ENCODE peak calls at places on chromosomes 13 and 19, in eight cellular contexts. One of them, this sample, is unnamed.

GRCh38 chr19:31139871-31140505 is 209.2 kb downstream of the TSHZ3 start:
- DNase-seq in NCI-H774: no peak
- DNase-seq in amygdala: no peak
- DNase-seq in LHCN-M2: peak; percentile 84
- DNase-seq in T-helper 2 cell: no peak
- DNase-seq in activated T-cell treated with anti-CD3 and anti-CD28 coated beads for 1 hour: no peak
- DNase-seq in iPS-NIHi11: no peak
- DNase-seq in iPS DF 19.7: no peak
- DNase-seq in this sample: no peak

GRCh38 chr19:36113895-36114762 is 546 bp downstream of the POLR2I start:
- DNase-seq in NCI-H774: no peak
- DNase-seq in amygdala: no peak
- DNase-seq in LHCN-M2: peak; percentile 75
- DNase-seq in T-helper 2 cell: peak; percentile 41
- DNase-seq in activated T-cell treated with anti-CD3 and anti-CD28 coated beads for 1 hour: no peak
- DNase-seq in iPS-NIHi11: no peak
- DNase-seq in iPS DF 19.7: no peak
- DNase-seq in this sample: no peak

GRCh38 chr19:4722671-4723464 is 774 bp downstream of the DPP9 start:
- DNase-seq in NCI-H774: no peak
- DNase-seq in amygdala: no peak
- DNase-seq in LHCN-M2: peak; percentile 74
- DNase-seq in T-helper 2 cell: peak; percentile 67
- DNase-seq in activated T-cell treated with anti-CD3 and anti-CD28 coated beads for 1 hour: no peak
- DNase-seq in iPS-NIHi11: peak; percentile 3
- DNase-seq in iPS DF 19.7: no peak
- DNase-seq in this sample: no peak

GRCh38 chr13:90783273-90783672 is 564.2 kb upstream of the MIR17HG start:
- DNase-seq in NCI-H774: no peak
- DNase-seq in amygdala: no peak
- DNase-seq in LHCN-M2: no peak
- DNase-seq in T-helper 2 cell: no peak
- DNase-seq in activated T-cell treated with anti-CD3 and anti-CD28 coated beads for 1 hour: no peak
- DNase-seq in iPS-NIHi11: no peak
- DNase-seq in iPS DF 19.7: no peak
- DNase-seq in this sample: no peak

GRCh38 chr19:41882568-41883462 is at the start of gene ARHGEF1:
- DNase-seq in NCI-H774: no peak
- DNase-seq in amygdala: no peak
- DNase-seq in LHCN-M2: no peak
- DNase-seq in T-helper 2 cell: peak; percentile 77
- DNase-seq in activated T-cell treated with anti-CD3 and anti-CD28 coated beads for 1 hour: peak; percentile 53
- DNase-seq in iPS-NIHi11: peak; percentile 83
- DNase-seq in iPS DF 19.7: no peak
- DNase-seq in this sample: peak; percentile 32

GRCh38 chr13:74629985-74630384 is 495.8 kb upstream of the KLF12 start:
- DNase-seq in NCI-H774: no peak
- DNase-seq in amygdala: no peak
- DNase-seq in LHCN-M2: no peak
- DNase-seq in T-helper 2 cell: no peak
- DNase-seq in activated T-cell treated with anti-CD3 and anti-CD28 coated beads for 1 hour: no peak
- DNase-seq in iPS-NIHi11: no peak
- DNase-seq in iPS DF 19.7: no peak
- DNase-seq in this sample: no peak

GRCh38 chr13:81275666-81276258 is 934.8 kb upstream of the SPRY2 start:
- DNase-seq in NCI-H774: no peak
- DNase-seq in amygdala: no peak
- DNase-seq in LHCN-M2: no peak
- DNase-seq in T-helper 2 cell: no peak
- DNase-seq in activated T-cell treated with anti-CD3 and anti-CD28 coated beads for 1 hour: no peak
- DNase-seq in iPS-NIHi11: no peak
- DNase-seq in iPS DF 19.7: no peak
- DNase-seq in this sample: no peak

GRCh38 chr13:106513025-106513424 is 22.4 kb downstream of the EFNB2 start:
- DNase-seq in NCI-H774: no peak
- DNase-seq in amygdala: no peak
- DNase-seq in LHCN-M2: peak; percentile 49
- DNase-seq in T-helper 2 cell: no peak
- DNase-seq in activated T-cell treated with anti-CD3 and anti-CD28 coated beads for 1 hour: no peak
- DNase-seq in iPS-NIHi11: no peak
- DNase-seq in iPS DF 19.7: no peak
- DNase-seq in this sample: no peak

GRCh38 chr13:86731987-86732386 is 932.8 kb upstream of the SLITRK6 start:
- DNase-seq in NCI-H774: no peak
- DNase-seq in amygdala: no peak
- DNase-seq in LHCN-M2: no peak
- DNase-seq in T-helper 2 cell: no peak
- DNase-seq in activated T-cell treated with anti-CD3 and anti-CD28 coated beads for 1 hour: no peak
- DNase-seq in iPS-NIHi11: no peak
- DNase-seq in iPS DF 19.7: no peak
- DNase-seq in this sample: no peak

GRCh38 chr13:30340367-30341184 is 33.2 kb upstream of the KATNAL1 start:
- DNase-seq in NCI-H774: no peak
- DNase-seq in amygdala: no peak
- DNase-seq in LHCN-M2: peak; percentile 72
- DNase-seq in T-helper 2 cell: no peak
- DNase-seq in activated T-cell treated with anti-CD3 and anti-CD28 coated beads for 1 hour: no peak
- DNase-seq in iPS-NIHi11: no peak
- DNase-seq in iPS DF 19.7: no peak
- DNase-seq in this sample: no peak

GRCh38 chr13:64855506-64855905 is 2374.6 kb downstream of the PCDH9 start:
- DNase-seq in NCI-H774: no peak
- DNase-seq in amygdala: no peak
- DNase-seq in LHCN-M2: peak; percentile 1
- DNase-seq in T-helper 2 cell: no peak
- DNase-seq in activated T-cell treated with anti-CD3 and anti-CD28 coated beads for 1 hour: no peak
- DNase-seq in iPS-NIHi11: no peak
- DNase-seq in iPS DF 19.7: no peak
- DNase-seq in this sample: no peak

GRCh38 chr13:72586519-72586918 is 140.9 kb downstream of the MZT1 start:
- DNase-seq in NCI-H774: no peak
- DNase-seq in amygdala: no peak
- DNase-seq in LHCN-M2: no peak
- DNase-seq in T-helper 2 cell: no peak
- DNase-seq in activated T-cell treated with anti-CD3 and anti-CD28 coated beads for 1 hour: no peak
- DNase-seq in iPS-NIHi11: no peak
- DNase-seq in iPS DF 19.7: no peak
- DNase-seq in this sample: no peak

GRCh38 chr13:75391432-75392100 is 90.4 kb downstream of the TBC1D4 start:
- DNase-seq in NCI-H774: no peak
- DNase-seq in amygdala: no peak
- DNase-seq in LHCN-M2: no peak
- DNase-seq in T-helper 2 cell: no peak
- DNase-seq in activated T-cell treated with anti-CD3 and anti-CD28 coated beads for 1 hour: no peak
- DNase-seq in iPS-NIHi11: no peak
- DNase-seq in iPS DF 19.7: no peak
- DNase-seq in this sample: no peak

GRCh38 chr13:53422415-53422814 is 393.8 kb downstream of the OLFM4 start:
- DNase-seq in NCI-H774: no peak
- DNase-seq in amygdala: no peak
- DNase-seq in LHCN-M2: no peak
- DNase-seq in T-helper 2 cell: no peak
- DNase-seq in activated T-cell treated with anti-CD3 and anti-CD28 coated beads for 1 hour: no peak
- DNase-seq in iPS-NIHi11: no peak
- DNase-seq in iPS DF 19.7: no peak
- DNase-seq in this sample: no peak

GRCh38 chr13:46855166-46855565 is 41.7 kb downstream of the HTR2A start:
- DNase-seq in NCI-H774: no peak
- DNase-seq in amygdala: no peak
- DNase-seq in LHCN-M2: no peak
- DNase-seq in T-helper 2 cell: no peak
- DNase-seq in activated T-cell treated with anti-CD3 and anti-CD28 coated beads for 1 hour: no peak
- DNase-seq in iPS-NIHi11: no peak
- DNase-seq in iPS DF 19.7: no peak
- DNase-seq in this sample: no peak

GRCh38 chr19:21691656-21692055 is 75.7 kb downstream of the ZNF100 start:
- DNase-seq in NCI-H774: no peak
- DNase-seq in amygdala: no peak
- DNase-seq in LHCN-M2: no peak
- DNase-seq in T-helper 2 cell: no peak
- DNase-seq in activated T-cell treated with anti-CD3 and anti-CD28 coated beads for 1 hour: no peak
- DNase-seq in iPS-NIHi11: no peak
- DNase-seq in iPS DF 19.7: no peak
- DNase-seq in this sample: no peak

GRCh38 chr13:32205426-32206096 is 109.6 kb downstream of the ZAR1L start:
- DNase-seq in NCI-H774: no peak
- DNase-seq in amygdala: no peak
- DNase-seq in LHCN-M2: no peak
- DNase-seq in T-helper 2 cell: no peak
- DNase-seq in activated T-cell treated with anti-CD3 and anti-CD28 coated beads for 1 hour: no peak
- DNase-seq in iPS-NIHi11: no peak
- DNase-seq in iPS DF 19.7: no peak
- DNase-seq in this sample: no peak

GRCh38 chr19:374183-374885 is 29.7 kb upstream of the MIER2 start:
- DNase-seq in NCI-H774: peak; percentile 36
- DNase-seq in amygdala: no peak
- DNase-seq in LHCN-M2: no peak
- DNase-seq in T-helper 2 cell: no peak
- DNase-seq in activated T-cell treated with anti-CD3 and anti-CD28 coated beads for 1 hour: no peak
- DNase-seq in iPS-NIHi11: no peak
- DNase-seq in iPS DF 19.7: no peak
- DNase-seq in this sample: no peak

GRCh38 chr13:108963846-108964600 is 334.6 kb downstream of the MYO16 start:
- DNase-seq in NCI-H774: no peak
- DNase-seq in amygdala: no peak
- DNase-seq in LHCN-M2: no peak
- DNase-seq in T-helper 2 cell: no peak
- DNase-seq in activated T-cell treated with anti-CD3 and anti-CD28 coated beads for 1 hour: no peak
- DNase-seq in iPS-NIHi11: no peak
- DNase-seq in iPS DF 19.7: no peak
- DNase-seq in this sample: no peak

GRCh38 chr13:113491418-113491883 is 940 bp upstream of the DCUN1D2 start:
- DNase-seq in NCI-H774: peak; percentile 65
- DNase-seq in amygdala: no peak
- DNase-seq in LHCN-M2: peak; percentile 28
- DNase-seq in T-helper 2 cell: no peak
- DNase-seq in activated T-cell treated with anti-CD3 and anti-CD28 coated beads for 1 hour: no peak
- DNase-seq in iPS-NIHi11: no peak
- DNase-seq in iPS DF 19.7: no peak
- DNase-seq in this sample: no peak

GRCh38 chr19:56899943-56900342 is 59.4 kb upstream of the PEG3 start:
- DNase-seq in NCI-H774: no peak
- DNase-seq in amygdala: no peak
- DNase-seq in LHCN-M2: no peak
- DNase-seq in T-helper 2 cell: no peak
- DNase-seq in activated T-cell treated with anti-CD3 and anti-CD28 coated beads for 1 hour: no peak
- DNase-seq in iPS-NIHi11: no peak
- DNase-seq in iPS DF 19.7: no peak
- DNase-seq in this sample: no peak

GRCh38 chr13:94413545-94413944 is 65.9 kb downstream of the DCT start:
- DNase-seq in NCI-H774: no peak
- DNase-seq in amygdala: no peak
- DNase-seq in LHCN-M2: no peak
- DNase-seq in T-helper 2 cell: no peak
- DNase-seq in activated T-cell treated with anti-CD3 and anti-CD28 coated beads for 1 hour: no peak
- DNase-seq in iPS-NIHi11: no peak
- DNase-seq in iPS DF 19.7: no peak
- DNase-seq in this sample: no peak

GRCh38 chr13:47426126-47426849 is 529.4 kb upstream of the HTR2A start:
- DNase-seq in NCI-H774: no peak
- DNase-seq in amygdala: no peak
- DNase-seq in LHCN-M2: peak; percentile 91
- DNase-seq in T-helper 2 cell: no peak
- DNase-seq in activated T-cell treated with anti-CD3 and anti-CD28 coated beads for 1 hour: no peak
- DNase-seq in iPS-NIHi11: no peak
- DNase-seq in iPS DF 19.7: no peak
- DNase-seq in this sample: no peak

GRCh38 chr19:46181386-46181774 is 33.3 kb downstream of the IGFL2 start:
- DNase-seq in NCI-H774: no peak
- DNase-seq in amygdala: no peak
- DNase-seq in LHCN-M2: peak; percentile 45
- DNase-seq in T-helper 2 cell: no peak
- DNase-seq in activated T-cell treated with anti-CD3 and anti-CD28 coated beads for 1 hour: no peak
- DNase-seq in iPS-NIHi11: no peak
- DNase-seq in iPS DF 19.7: no peak
- DNase-seq in this sample: no peak

GRCh38 chr19:1027953-1028902 is 1.8 kb downstream of the CNN2 start:
- DNase-seq in NCI-H774: peak; percentile 35
- DNase-seq in amygdala: no peak
- DNase-seq in LHCN-M2: peak; percentile 96
- DNase-seq in T-helper 2 cell: peak; percentile 80
- DNase-seq in activated T-cell treated with anti-CD3 and anti-CD28 coated beads for 1 hour: peak; percentile 56
- DNase-seq in iPS-NIHi11: peak; percentile 85
- DNase-seq in iPS DF 19.7: no peak
- DNase-seq in this sample: peak; percentile 38

GRCh38 chr19:19109601-19110000 is 28.7 kb downstream of the TMEM161A start:
- DNase-seq in NCI-H774: no peak
- DNase-seq in amygdala: no peak
- DNase-seq in LHCN-M2: no peak
- DNase-seq in T-helper 2 cell: no peak
- DNase-seq in activated T-cell treated with anti-CD3 and anti-CD28 coated beads for 1 hour: no peak
- DNase-seq in iPS-NIHi11: no peak
- DNase-seq in iPS DF 19.7: no peak
- DNase-seq in this sample: no peak

GRCh38 chr13:87147076-87147475 is 524.1 kb upstream of the SLITRK5 start:
- DNase-seq in NCI-H774: no peak
- DNase-seq in amygdala: no peak
- DNase-seq in LHCN-M2: peak; percentile 83
- DNase-seq in T-helper 2 cell: no peak
- DNase-seq in activated T-cell treated with anti-CD3 and anti-CD28 coated beads for 1 hour: no peak
- DNase-seq in iPS-NIHi11: no peak
- DNase-seq in iPS DF 19.7: no peak
- DNase-seq in this sample: no peak

GRCh38 chr19:18495204-18495911 is 26.5 kb downstream of the ELL start:
- DNase-seq in NCI-H774: no peak
- DNase-seq in amygdala: no peak
- DNase-seq in LHCN-M2: no peak
- DNase-seq in T-helper 2 cell: no peak
- DNase-seq in activated T-cell treated with anti-CD3 and anti-CD28 coated beads for 1 hour: no peak
- DNase-seq in iPS-NIHi11: peak; percentile 58
- DNase-seq in iPS DF 19.7: no peak
- DNase-seq in this sample: no peak

GRCh38 chr13:22665531-22665930 is 515.2 kb upstream of the SGCG start:
- DNase-seq in NCI-H774: peak; percentile 3
- DNase-seq in amygdala: no peak
- DNase-seq in LHCN-M2: no peak
- DNase-seq in T-helper 2 cell: no peak
- DNase-seq in activated T-cell treated with anti-CD3 and anti-CD28 coated beads for 1 hour: no peak
- DNase-seq in iPS-NIHi11: no peak
- DNase-seq in iPS DF 19.7: no peak
- DNase-seq in this sample: no peak

GRCh38 chr13:99290890-99291289 is 16.3 kb downstream of the GPR183 start:
- DNase-seq in NCI-H774: no peak
- DNase-seq in amygdala: no peak
- DNase-seq in LHCN-M2: no peak
- DNase-seq in T-helper 2 cell: peak; percentile 81
- DNase-seq in activated T-cell treated with anti-CD3 and anti-CD28 coated beads for 1 hour: no peak
- DNase-seq in iPS-NIHi11: no peak
- DNase-seq in iPS DF 19.7: no peak
- DNase-seq in this sample: no peak

GRCh38 chr13:44374348-44374712 is 706 bp downstream of the SERP2 start:
- DNase-seq in NCI-H774: no peak
- DNase-seq in amygdala: no peak
- DNase-seq in LHCN-M2: no peak
- DNase-seq in T-helper 2 cell: no peak
- DNase-seq in activated T-cell treated with anti-CD3 and anti-CD28 coated beads for 1 hour: no peak
- DNase-seq in iPS-NIHi11: no peak
- DNase-seq in iPS DF 19.7: no peak
- DNase-seq in this sample: no peak

GRCh38 chr19:39195755-39196154 is 1.0 kb upstream of the NCCRP1 start:
- DNase-seq in NCI-H774: no peak
- DNase-seq in amygdala: no peak
- DNase-seq in LHCN-M2: no peak
- DNase-seq in T-helper 2 cell: no peak
- DNase-seq in activated T-cell treated with anti-CD3 and anti-CD28 coated beads for 1 hour: no peak
- DNase-seq in iPS-NIHi11: no peak
- DNase-seq in iPS DF 19.7: no peak
- DNase-seq in this sample: no peak

GRCh38 chr13:109784590-109785140 is 1.7 kb downstream of the IRS2 start:
- DNase-seq in NCI-H774: peak; percentile 93
- DNase-seq in amygdala: peak; percentile 53
- DNase-seq in LHCN-M2: peak; percentile 65
- DNase-seq in T-helper 2 cell: peak; percentile 77
- DNase-seq in activated T-cell treated with anti-CD3 and anti-CD28 coated beads for 1 hour: peak; percentile 62
- DNase-seq in iPS-NIHi11: peak; percentile 85
- DNase-seq in iPS DF 19.7: no peak
- DNase-seq in this sample: peak; percentile 24

GRCh38 chr13:111898956-111899713 is 167.8 kb upstream of the SOX1 start:
- DNase-seq in NCI-H774: no peak
- DNase-seq in amygdala: no peak
- DNase-seq in LHCN-M2: no peak
- DNase-seq in T-helper 2 cell: no peak
- DNase-seq in activated T-cell treated with anti-CD3 and anti-CD28 coated beads for 1 hour: no peak
- DNase-seq in iPS-NIHi11: no peak
- DNase-seq in iPS DF 19.7: no peak
- DNase-seq in this sample: no peak

This sample was measured in effector memory CD4-positive, alpha-beta T cell.